ENCODE peak calls at places on chromosomes 4 and X, in eight cellular contexts. Z, K, S, Y, H, F, O and E are unnamed samples.

GRCh38 chrX:43750248-43750676 is 94.2 kb downstream of the MAOA start:
- DNase-seq in K (peak), Y (peak), F (peak), H (peak), O (peak), Z (peak), S (peak), E (peak)

GRCh38 chr4:71361476-71361875 is 22.7 kb downstream of the SLC4A4 start:
- DNase-seq in S (no peak), Y (no peak), F (no peak), O (no peak), H (no peak), K (no peak), Z (no peak), E (no peak)

GRCh38 chr4:10008208-10009005 is 12.9 kb downstream of the SLC2A9 start:
- DNase-seq in Z (peak), Y (no peak), H (peak), F (peak), O (no peak), S (peak), K (no peak), E (no peak)

GRCh38 chr4:137660211-137660610 is 127.9 kb upstream of the PCDH18 start:
- DNase-seq in Z (no peak), Y (no peak), O (no peak), K (no peak), H (peak), S (no peak), F (no peak), E (no peak)

GRCh38 chr4:1209821-1210220 is 37.4 kb upstream of the SPON2 start:
- DNase-seq in O (peak), S (no peak), Y (no peak), K (no peak), F (peak), H (peak), Z (peak), E (no peak)

GRCh38 chr4:3198906-3199305 is 50.1 kb upstream of the MSANTD1 start:
- DNase-seq in S (no peak), O (no peak), Y (no peak), K (no peak), H (no peak), Z (no peak), F (no peak), E (no peak)

GRCh38 chr4:36285784-36286480 is 4.5 kb downstream of the DTHD1 start:
- DNase-seq in Z (no peak), S (no peak), O (no peak), F (no peak), Y (peak), H (no peak), K (no peak), E (peak)

GRCh38 chr4:81330018-81330417 is 115.0 kb upstream of the PRKG2 start:
- DNase-seq in F (no peak), Z (no peak), O (no peak), Y (no peak), K (no peak), S (no peak), H (no peak), E (no peak)

GRCh38 chr4:83022724-83023427 is 12.1 kb upstream of the COPS4 start:
- DNase-seq in K (no peak), H (peak), O (no peak), S (no peak), Z (peak), F (peak), Y (no peak), E (no peak)

GRCh38 chr4:146255463-146255862 is 41.1 kb downstream of the REELD1 start:
- DNase-seq in Z (peak), H (peak), S (no peak), O (no peak), F (no peak), K (no peak), Y (no peak), E (no peak)

GRCh38 chrX:140091276-140091886 is 126.1 kb upstream of the CXorf66 start:
- DNase-seq in Y (no peak), S (no peak), H (peak), O (peak), Z (no peak), K (peak), F (no peak), E (no peak)

GRCh38 chrX:20727447-20727846 is 460.7 kb upstream of the RPS6KA3 start:
- DNase-seq in O (no peak), S (no peak), Z (no peak), Y (no peak), F (no peak), H (no peak), K (no peak), E (no peak)

GRCh38 chrX:40105016-40105790 is 7.4 kb upstream of the BCOR start:
- DNase-seq in H (peak), K (peak), O (peak), Z (no peak), S (peak), Y (peak), F (peak), E (no peak)

GRCh38 chrX:64456828-64457227 is 61.6 kb upstream of the MTMR8 start:
- DNase-seq in F (no peak), Z (no peak), K (no peak), Y (no peak), H (no peak), O (no peak), S (no peak), E (no peak)

GRCh38 chr4:151688003-151688784 is 72.6 kb downstream of the GATB start:
- DNase-seq in S (no peak), H (peak), F (peak), Z (peak), O (no peak), K (peak), Y (no peak), E (no peak)

GRCh38 chr4:35151816-35152572 is 1092.3 kb downstream of the ARAP2 start:
- DNase-seq in Y (no peak), K (peak), S (peak), F (no peak), O (peak), Z (no peak), H (no peak), E (peak)

GRCh38 chr4:123430031-123430430 is 33.4 kb downstream of the SPRY1 start:
- DNase-seq in Z (no peak), H (no peak), F (no peak), Y (no peak), K (no peak), S (no peak), O (no peak), E (no peak)

GRCh38 chrX:7278356-7278755 is 130.4 kb upstream of the PUDP start:
- DNase-seq in S (no peak), O (no peak), H (no peak), Z (no peak), Y (no peak), K (no peak), F (no peak), E (no peak)

GRCh38 chrX:49308604-49309269 is 5.3 kb downstream of the GAGE10 start:
- DNase-seq in H (peak), Z (no peak), S (no peak), F (peak), O (no peak), Y (peak), K (no peak), E (no peak)

GRCh38 chr4:712916-713632 is 7.4 kb downstream of the PCGF3 start:
- DNase-seq in Y (no peak), F (no peak), O (no peak), H (no peak), K (no peak), Z (no peak), S (no peak), E (no peak)

GRCh38 chr4:138522366-138522765 is 280.2 kb upstream of the SLC7A11 start:
- DNase-seq in K (peak), O (peak), Z (no peak), H (peak), S (no peak), F (peak), Y (no peak), E (peak)

GRCh38 chr4:90441770-90442169 is 314.6 kb downstream of the CCSER1 start:
- DNase-seq in H (no peak), F (no peak), Y (no peak), Z (no peak), K (no peak), O (no peak), S (no peak), E (no peak)

GRCh38 chrX:136711147-136711546 is 63.2 kb downstream of the CD40LG start:
- DNase-seq in S (peak), F (peak), H (peak), Y (peak), Z (no peak), K (peak), O (peak), E (no peak)

GRCh38 chr4:176872461-176872860 is 79.7 kb upstream of the VEGFC start:
- DNase-seq in Y (no peak), K (no peak), O (no peak), F (no peak), H (no peak), Z (no peak), S (no peak), E (no peak)

GRCh38 chr4:122219356-122219755 is 67.2 kb downstream of the BLTP1 start:
- DNase-seq in Y (no peak), Z (no peak), O (no peak), K (no peak), F (no peak), S (no peak), H (no peak), E (no peak)

GRCh38 chr4:8241211-8241779 is 28.3 kb upstream of the HTRA3 start:
- DNase-seq in O (no peak), Z (no peak), K (no peak), S (no peak), F (no peak), Y (no peak), H (no peak), E (no peak)

GRCh38 chr4:98601719-98602118 is 56.7 kb downstream of the TSPAN5 start:
- DNase-seq in H (peak), Y (no peak), F (peak), Z (peak), K (no peak), S (no peak), O (no peak), E (no peak)

GRCh38 chrX:99242001-99242400 is 1168.1 kb downstream of the PCDH19 start:
- DNase-seq in O (no peak), Z (no peak), F (no peak), S (no peak), Y (no peak), H (no peak), K (peak), E (no peak)

GRCh38 chr4:15714616-15715015 is 11.8 kb downstream of the BST1 start:
- DNase-seq in F (no peak), Y (no peak), Z (peak), H (peak), K (no peak), S (no peak), O (no peak), E (no peak)

GRCh38 chr4:94410678-94411206 is 41.0 kb upstream of the PDLIM5 start:
- DNase-seq in Y (no peak), K (no peak), H (peak), Z (no peak), O (peak), S (peak), F (no peak), E (no peak)

GRCh38 chr4:120070191-120070590 is 3.5 kb upstream of the MAD2L1 start:
- DNase-seq in K (no peak), S (no peak), O (no peak), Y (no peak), H (peak), F (peak), Z (no peak), E (no peak)

GRCh38 chr4:120064887-120065286 is 1.8 kb downstream of the MAD2L1 start:
- DNase-seq in S (no peak), F (no peak), O (no peak), Y (no peak), Z (no peak), H (no peak), K (no peak), E (no peak)

GRCh38 chr4:120062663-120063195 is 3.9 kb downstream of the MAD2L1 start:
- DNase-seq in K (no peak), O (no peak), Z (no peak), S (no peak), H (peak), F (no peak), Y (no peak), E (no peak)

GRCh38 chr4:120066182-120066524 is 495 bp downstream of the MAD2L1 start:
- DNase-seq in S (no peak), O (no peak), K (no peak), Y (peak), F (no peak), H (peak), Z (peak), E (no peak)

GRCh38 chr4:120066525-120067333 is at the start of gene MAD2L1:
- DNase-seq in O (peak), S (peak), Z (peak), F (peak), K (peak), H (peak), Y (peak), E (peak)
- H2AFZ ChIP-seq in O (peak), S (peak), Z (peak), F (peak), K (peak), H (peak), Y (peak), E (peak)

GRCh38 chrX:134388161-134389109 is 71.5 kb upstream of the HPRT1 start:
- DNase-seq in K (no peak), Z (no peak), S (no peak), Y (no peak), H (no peak), O (no peak), F (no peak), E (no peak)
- H2AFZ ChIP-seq in K (no peak), Z (no peak), S (no peak), Y (no peak), H (no peak), O (no peak), F (no peak), E (no peak)

DNA sequence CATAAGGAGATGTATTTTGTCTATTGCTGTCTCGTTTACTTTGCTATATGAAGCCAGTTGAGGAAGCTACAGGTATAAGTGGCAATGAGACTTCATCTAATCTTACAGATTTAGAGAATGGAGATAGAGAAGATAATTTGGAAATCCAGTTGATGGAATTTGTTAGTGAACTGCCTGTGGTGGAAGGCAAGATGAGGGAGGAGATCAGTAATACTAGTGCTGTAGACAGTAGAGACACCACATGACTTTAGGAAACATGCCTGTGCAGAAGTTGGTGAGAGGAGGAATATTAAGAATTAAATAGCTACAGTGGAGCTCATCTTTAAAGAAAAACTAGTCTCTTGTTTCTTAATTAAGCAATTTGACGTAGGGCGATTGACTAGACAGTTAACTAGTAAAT is 51.3 kb downstream of the RBPJ start:
- DNase-seq in O (no peak), Y (no peak), S (no peak), H (no peak), K (no peak), Z (no peak), F (no peak), E (no peak)
- H2AFZ ChIP-seq in O (no peak), Y (no peak), S (no peak), H (no peak), K (no peak), Z (no peak), F (no peak), E (no peak)

GRCh38 chr4:188117631-188118030 is 8.2 kb upstream of the TRIML2 start:
- DNase-seq in H (no peak), F (no peak), S (no peak), Y (no peak), K (no peak), Z (no peak), O (no peak), E (no peak)
- H2AFZ ChIP-seq in H (no peak), F (no peak), S (no peak), Y (no peak), K (no peak), Z (no peak), O (no peak), E (no peak)

GRCh38 chrX:56764153-56764974 is 35.3 kb downstream of the NBDY start:
- DNase-seq in O (peak), K (peak), S (peak), Z (peak), Y (peak), F (peak), H (peak), E (peak)

GRCh38 chrX:56764975-56765791 is 36.1 kb downstream of the NBDY start:
- DNase-seq in Z (no peak), O (no peak), K (no peak), S (no peak), Y (peak), F (no peak), H (no peak), E (no peak)

GRCh38 chrX:56763556-56764152 is 34.6 kb downstream of the NBDY start:
- DNase-seq in F (no peak), Z (peak), S (no peak), Y (no peak), H (no peak), K (peak), O (no peak), E (no peak)

GRCh38 chrX:56766554-56767412 is 37.7 kb downstream of the NBDY start:
- DNase-seq in F (no peak), Z (peak), H (peak), Y (no peak), K (no peak), O (no peak), S (no peak), E (no peak)

GRCh38 chrX:56765816-56766553 is 36.9 kb downstream of the NBDY start:
- DNase-seq in O (no peak), F (no peak), S (no peak), Z (no peak), Y (no peak), K (no peak), H (peak), E (no peak)
- H2AFZ ChIP-seq in O (no peak), F (no peak), S (no peak), Z (no peak), Y (no peak), K (no peak), H (no peak), E (no peak)

GRCh38 chr4:26452565-26453531 is 37.4 kb downstream of the CCKAR start:
- DNase-seq in S (no peak), Z (no peak), Y (no peak), K (no peak), H (no peak), F (no peak), O (peak), E (no peak)
- H2AFZ ChIP-seq in S (no peak), Z (no peak), Y (no peak), K (peak), H (no peak), F (no peak), O (peak), E (no peak)

GRCh38 chr4:102772738-102773340 is 12.1 kb upstream of the MANBA start:
- DNase-seq in O (no peak), S (no peak), Z (no peak), F (no peak), K (no peak), Y (no peak), H (no peak), E (no peak)
- H2AFZ ChIP-seq in O (no peak), S (no peak), Z (no peak), F (no peak), K (no peak), Y (no peak), H (no peak), E (no peak)

GRCh38 chr4:188701952-188702351 is 562.7 kb downstream of the TRIML1 start:
- DNase-seq in S (no peak), H (no peak), K (no peak), Z (no peak), F (no peak), Y (no peak), O (no peak), E (no peak)
- H2AFZ ChIP-seq in S (no peak), H (no peak), K (peak), Z (no peak), F (no peak), Y (no peak), O (no peak), E (no peak)

DNA sequence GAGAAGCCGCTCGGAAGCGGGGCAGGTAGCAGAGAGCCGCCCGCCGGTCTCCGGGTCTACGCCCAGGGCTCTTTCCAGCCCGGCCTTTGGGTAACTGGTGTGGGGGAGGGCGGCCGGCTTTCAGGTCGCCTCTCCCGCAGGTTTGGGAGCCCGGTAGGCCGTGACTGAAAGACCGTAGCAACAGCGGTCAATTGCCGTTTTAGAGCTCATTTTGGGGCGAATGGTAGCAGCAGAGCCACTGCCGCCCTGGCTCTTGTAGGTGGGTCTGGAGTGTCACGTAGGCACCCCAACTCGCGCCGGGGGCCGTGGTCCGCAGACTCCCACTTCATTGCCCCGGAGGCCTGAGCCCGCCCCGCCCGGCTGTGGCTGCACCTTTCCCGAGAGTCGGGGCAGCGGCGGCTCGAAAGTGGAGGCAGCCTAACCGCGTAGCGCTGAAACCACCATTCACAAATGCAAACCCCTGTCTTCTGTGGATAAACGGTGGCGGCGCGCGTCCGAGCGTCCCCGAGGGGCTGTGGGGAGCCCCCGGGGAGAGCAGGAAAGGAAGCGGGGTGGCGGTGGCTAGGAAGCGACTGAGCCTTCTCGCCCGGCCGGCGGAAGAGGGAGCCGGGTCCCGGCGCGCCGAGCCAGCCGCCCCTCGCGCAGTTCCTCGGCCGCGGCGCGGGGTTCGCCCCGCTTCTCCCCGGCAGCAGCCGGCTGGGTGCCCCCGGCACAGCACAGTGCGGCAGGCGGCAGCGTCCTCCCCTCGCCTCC is 2185.1 kb upstream of the TENM3 start:
- DNase-seq in F (no peak), O (peak), H (peak), Z (peak), S (peak), Y (no peak), K (peak), E (no peak)
- H2AFZ ChIP-seq in F (peak), O (peak), H (peak), Z (peak), S (peak), Y (no peak), K (peak), E (no peak)